ENCODE peak calls at places on chromosomes 11 and 22, in five cellular contexts. O, H, K, U and P are unnamed samples.

GRCh38 chr11:93577291-93577690 is 34.1 kb upstream of the SMCO4 start:
- DNase-seq in O (no peak), H (no peak), K (no peak), U (no peak), P (no peak)

GRCh38 chr11:62061356-62062222 is 62.2 kb upstream of the INCENP start:
- DNase-seq in O (no peak), H (no peak), K (no peak), U (no peak), P (no peak)

GRCh38 chr11:104028476-104028875 is 8.0 kb upstream of the DDI1 start:
- DNase-seq in O (no peak), H (no peak), K (no peak), U (no peak), P (no peak)

GRCh38 chr11:125114518-125114917 is 3.1 kb upstream of the TMEM218 start:
- DNase-seq in O (no peak), H (no peak), K (no peak), U (no peak), P (no peak)

GRCh38 chr11:613369-613968 is 2.3 kb downstream of the IRF7 start:
- DNase-seq in O (peak; percentile 86), H (peak; percentile 89), K (peak; percentile 59), U (no peak), P (no peak)

GRCh38 chr22:20577045-20577444 is 69.6 kb downstream of the MED15 start:
- DNase-seq in O (no peak), H (no peak), K (no peak), U (no peak), P (no peak)

GRCh38 chr11:2792376-2793250 is 92.8 kb upstream of the KCNQ1OT1 start:
- DNase-seq in O (peak; percentile 66), H (peak; percentile 48), K (peak; percentile 15), U (peak; percentile 38), P (peak; percentile 14)

GRCh38 chr22:20606041-20606783 is 98.8 kb downstream of the MED15 start:
- DNase-seq in O (peak; percentile 90), H (no peak), K (no peak), U (no peak), P (peak; percentile 41)

GRCh38 chr11:70079691-70080090 is 1.6 kb downstream of the ANO1 start:
- DNase-seq in O (peak; percentile 32), H (peak; percentile 35), K (no peak), U (peak; percentile 11), P (no peak)

GRCh38 chr11:70080763-70081162 is 2.6 kb downstream of the ANO1 start:
- DNase-seq in O (peak; percentile 67), H (peak; percentile 50), K (no peak), U (no peak), P (no peak)

GRCh38 chr11:70084046-70084984 is 6.2 kb downstream of the ANO1 start:
- DNase-seq in O (peak; percentile 58), H (peak; percentile 34), K (no peak), U (no peak), P (no peak)

GRCh38 chr11:70085815-70086769 is 8.0 kb downstream of the ANO1 start:
- DNase-seq in O (peak; percentile 51), H (no peak), K (no peak), U (no peak), P (no peak)

DNA sequence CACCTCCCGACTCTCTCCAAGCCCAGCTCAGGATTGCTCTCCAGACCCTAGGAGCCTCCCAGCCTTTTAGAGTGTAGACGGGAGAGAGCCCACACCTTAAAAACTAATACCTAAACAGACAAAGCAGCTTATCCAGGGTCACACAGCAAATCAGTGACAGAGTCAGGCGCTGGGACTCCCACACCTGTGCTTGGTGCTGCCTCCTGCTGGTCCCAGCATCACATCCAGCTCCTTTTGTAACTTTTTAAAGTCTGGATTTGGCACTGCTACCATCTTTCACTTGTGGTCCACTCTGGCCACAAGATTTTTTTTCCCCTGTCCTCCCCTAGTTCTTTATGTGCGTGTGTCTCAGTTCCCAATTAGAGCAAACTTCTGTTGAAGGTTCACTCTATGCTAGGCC is 4.7 kb downstream of the ANO1 start:
- DNase-seq in O (peak; percentile 15), H (no peak), K (no peak), U (no peak), P (no peak)
- TF ChIP-seq CTCF in O (no peak), H (no peak), K (peak; percentile 19), U (no peak), P (no peak)

DNA sequence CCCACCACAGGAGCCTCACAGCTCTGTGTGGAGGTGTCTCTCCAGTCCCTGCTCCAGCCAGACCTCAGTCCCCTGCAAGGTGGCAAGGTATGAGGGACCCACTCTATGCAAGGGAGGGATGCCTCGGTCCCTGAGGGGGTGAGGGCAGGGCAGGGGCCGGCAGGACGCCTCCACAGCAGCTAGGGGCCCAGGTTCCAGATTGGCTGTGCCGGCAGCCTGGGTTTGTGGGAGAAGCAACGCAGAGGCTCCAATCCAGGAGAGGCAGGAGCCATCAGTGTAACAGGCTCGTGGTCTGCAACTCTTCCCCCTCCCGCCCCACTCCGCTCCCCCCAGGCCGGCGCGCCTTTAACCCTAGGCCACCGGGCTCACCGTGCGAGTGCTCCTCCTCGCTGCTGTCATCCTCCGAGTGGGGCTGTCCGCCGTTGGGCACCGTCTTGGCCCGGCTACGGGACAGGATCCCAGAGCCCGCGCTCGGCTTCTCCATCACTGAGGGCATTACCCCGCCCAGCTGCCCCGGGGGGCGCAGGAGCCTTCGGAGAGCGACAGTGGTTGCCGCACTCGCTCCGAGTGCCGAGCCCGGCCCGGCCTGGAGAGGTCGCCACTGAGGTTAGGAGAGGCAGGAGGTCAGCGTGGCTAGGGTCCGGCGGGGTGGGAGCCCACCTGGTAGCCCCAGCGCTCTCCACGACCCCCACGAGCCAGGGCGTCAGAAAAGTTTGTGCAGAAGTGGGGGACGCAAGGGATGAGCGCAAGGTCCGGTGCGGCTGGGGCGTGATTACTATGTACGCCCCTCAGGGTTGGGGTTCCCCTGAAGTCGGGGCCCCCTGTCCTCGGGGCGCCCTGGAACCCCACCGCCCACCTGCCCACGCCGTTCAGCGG is 765 bp downstream of the RCOR2 start:
- DNase-seq in O (no peak), H (peak; percentile 77), K (no peak), U (no peak), P (peak; percentile 42)
- TF ChIP-seq CTCF in O (no peak), H (peak; percentile 54), K (peak; percentile 59), U (peak; percentile 54), P (no peak)

DNA sequence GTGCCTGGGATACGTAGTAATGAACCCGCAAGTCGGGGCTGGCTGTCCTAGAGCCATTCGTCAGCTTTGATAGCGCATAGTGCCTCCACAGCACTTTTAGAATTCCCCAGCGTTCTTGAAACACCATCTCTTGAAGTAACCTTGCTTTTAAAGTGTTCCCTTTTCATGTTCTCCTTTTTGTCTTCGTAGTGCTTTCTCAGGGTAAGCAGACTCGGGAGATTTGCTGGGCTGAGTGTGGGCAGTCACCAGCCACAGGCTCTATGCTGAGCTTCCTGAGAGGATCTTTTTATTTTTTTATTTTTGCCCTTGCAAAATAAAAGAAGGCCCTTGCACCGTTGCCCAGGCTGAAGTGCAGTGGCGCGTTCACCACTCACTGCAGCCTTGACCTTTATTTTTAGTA is 39.5 kb upstream of the CTTN start:
- DNase-seq in O (no peak), H (no peak), K (no peak), U (no peak), P (no peak)
- TF ChIP-seq CTCF in O (no peak), H (no peak), K (no peak), U (no peak), P (no peak)

GRCh38 chr22:40654522-40655167 is 18.1 kb upstream of the MRTFA start:
- DNase-seq in O (no peak), H (peak; percentile 83), K (peak; percentile 57), U (no peak), P (no peak)
- TF ChIP-seq CTCF in O (peak; percentile 32), H (peak; percentile 35), K (peak; percentile 26), U (peak; percentile 35), P (no peak)

DNA sequence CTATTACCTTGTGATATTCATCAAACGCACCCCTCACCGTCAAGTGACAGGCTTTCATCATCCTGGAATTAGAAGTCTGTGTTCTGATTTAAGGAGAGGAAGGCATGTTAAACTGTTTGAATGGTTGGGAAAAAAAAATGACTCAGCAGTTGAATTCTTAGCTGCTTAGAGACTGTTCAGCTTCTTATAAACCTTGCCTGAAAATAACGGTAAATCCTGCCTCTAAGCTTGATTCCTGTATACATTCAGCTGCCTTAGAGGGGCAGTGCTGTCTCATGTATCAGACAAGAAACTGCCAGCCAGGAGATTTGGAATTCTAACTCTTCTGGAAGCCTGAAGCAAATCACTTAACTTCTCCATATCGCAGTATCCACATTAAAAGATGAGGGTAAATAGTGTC is 437.4 kb downstream of the JRKL start:
- DNase-seq in O (no peak), H (no peak), K (no peak), U (no peak), P (no peak)
- TF ChIP-seq CTCF in O (no peak), H (peak; percentile 20), K (peak; percentile 45), U (peak; percentile 12), P (no peak)

GRCh38 chr11:70796601-70797000 is 398.3 kb downstream of the CTTN start:
- DNase-seq in O (no peak), H (no peak), K (no peak), U (no peak), P (no peak)

GRCh38 chr11:70785372-70785771 is 387.0 kb downstream of the CTTN start:
- DNase-seq in O (no peak), H (no peak), K (no peak), U (no peak), P (no peak)

GRCh38 chr11:70788247-70789022 is 390.1 kb downstream of the CTTN start:
- DNase-seq in O (no peak), H (no peak), K (no peak), U (no peak), P (no peak)

GRCh38 chr11:70786021-70786665 is 387.8 kb downstream of the CTTN start:
- DNase-seq in O (no peak), H (no peak), K (no peak), U (no peak), P (no peak)

DNA sequence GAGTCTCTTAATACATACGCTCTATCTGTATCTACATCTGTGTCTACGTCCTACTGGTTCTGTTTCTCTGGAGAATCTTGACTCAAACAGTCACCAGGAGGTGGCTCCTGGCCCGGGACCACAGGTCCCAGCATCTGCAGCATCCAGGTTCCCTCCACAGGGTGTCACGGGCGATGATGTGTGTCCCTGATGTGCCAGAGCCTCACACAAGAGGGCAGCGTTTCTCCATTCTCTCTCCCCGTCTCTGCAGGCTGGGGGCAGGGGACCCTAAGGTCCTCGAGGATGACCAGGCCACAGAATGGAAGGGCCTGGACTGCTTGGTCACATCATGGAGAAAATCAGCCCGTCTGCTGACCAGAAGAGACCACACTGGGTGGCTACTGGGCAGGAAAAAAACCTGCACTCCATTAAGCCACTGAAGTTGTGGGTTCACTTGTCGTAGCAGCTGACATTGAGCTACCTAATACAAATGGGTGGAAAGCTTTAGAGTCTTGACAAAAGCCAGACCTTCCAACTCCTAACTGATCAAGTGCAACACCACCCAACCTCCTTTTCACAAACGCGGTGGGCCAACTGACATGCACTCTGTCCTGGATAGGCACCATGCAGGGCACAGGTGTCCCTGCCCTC is 392.5 kb downstream of the CTTN start:
- DNase-seq in O (no peak), H (peak; percentile 13), K (no peak), U (no peak), P (no peak)
- TF ChIP-seq CTCF in O (no peak), H (no peak), K (no peak), U (no peak), P (no peak)